ENCODE peak calls at places on chromosomes 13 and 19, in five cellular contexts. W is AG04450; A is frontal cortex; L is hepatocyte; Y is CD4-positive, alpha-beta memory T cell. H is an unnamed sample.

GRCh38 chr13:99310382-99311031 is 3.3 kb upstream of the GPR183 start:
- DNase-seq in L (no peak), A (no peak), Y (no peak), W (peak), H (no peak)

GRCh38 chr19:4979211-4979807 is 10.4 kb downstream of the KDM4B start:
- DNase-seq in A (no peak), W (no peak), Y (no peak), L (no peak), H (no peak)

GRCh38 chr19:45824041-45824471 is 8.9 kb upstream of the RSPH6A start:
- DNase-seq in L (no peak), Y (no peak), W (no peak), A (no peak), H (no peak)

GRCh38 chr19:47676811-47677210 is 36.4 kb upstream of the EHD2 start:
- DNase-seq in A (no peak), L (no peak), W (no peak), Y (no peak), H (no peak)

GRCh38 chr19:10603084-10603872 is 16.2 kb upstream of the AP1M2 start:
- DNase-seq in W (no peak), A (no peak), L (peak), Y (peak), H (no peak)

GRCh38 chr19:18939163-18939562 is 1.9 kb downstream of the HOMER3 start:
- DNase-seq in L (no peak), W (no peak), A (no peak), Y (no peak), H (no peak)

GRCh38 chr19:46232029-46232428 is 2.5 kb downstream of the IGFL1 start:
- DNase-seq in L (no peak), A (no peak), W (no peak), Y (no peak), H (no peak)

GRCh38 chr19:2039959-2040646 is 10.9 kb downstream of the MKNK2 start:
- DNase-seq in W (no peak), A (no peak), L (no peak), Y (no peak), H (no peak)

GRCh38 chr19:12611361-12611699 is 610 bp downstream of the ZNF791 start:
- DNase-seq in A (peak), L (peak), W (peak), Y (no peak), H (peak)

GRCh38 chr13:112368883-112369282 is 7.3 kb upstream of the SPACA7 start:
- DNase-seq in A (no peak), L (no peak), Y (no peak), W (no peak), H (no peak)

H was measured in osteocyte.